ENCODE peak calls at places on chromosomes 13 and 19, in six cellular contexts. One of them, this sample, is unnamed.

GRCh38 chr13:91659583-91660415 is 261.4 kb downstream of the GPC5 start:
- DNase-seq in stomach: no peak
- DNase-seq in heart left ventricle: no peak
- DNase-seq in suprapubic skin: no peak
- DNase-seq in uterus: no peak
- DNase-seq in breast epithelium: no peak
- DNase-seq in this sample: no peak

GRCh38 chr13:110126391-110126961 is 180.5 kb downstream of the COL4A1 start:
- DNase-seq in stomach: no peak
- DNase-seq in heart left ventricle: peak; percentile 86
- DNase-seq in suprapubic skin: no peak
- DNase-seq in uterus: peak; percentile 70
- DNase-seq in breast epithelium: peak; percentile 80
- DNase-seq in this sample: peak; percentile 77

GRCh38 chr19:18650468-18651001 is 13.7 kb downstream of the KLHL26 start:
- DNase-seq in stomach: peak; percentile 45
- DNase-seq in heart left ventricle: peak; percentile 86
- DNase-seq in suprapubic skin: peak; percentile 94
- DNase-seq in uterus: peak; percentile 76
- DNase-seq in breast epithelium: no peak
- DNase-seq in this sample: peak; percentile 78

GRCh38 chr13:85575110-85575509 is 224.1 kb downstream of the SLITRK6 start:
- DNase-seq in stomach: no peak
- DNase-seq in heart left ventricle: no peak
- DNase-seq in suprapubic skin: no peak
- DNase-seq in uterus: no peak
- DNase-seq in breast epithelium: no peak
- DNase-seq in this sample: no peak

GRCh38 chr19:35862528-35862927 is 5.8 kb downstream of the KIRREL2 start:
- DNase-seq in stomach: no peak
- DNase-seq in heart left ventricle: no peak
- DNase-seq in suprapubic skin: no peak
- DNase-seq in uterus: no peak
- DNase-seq in breast epithelium: no peak
- DNase-seq in this sample: no peak

GRCh38 chr19:29672933-29673336 is 7.7 kb downstream of the PLEKHF1 start:
- DNase-seq in stomach: peak; percentile 41
- DNase-seq in heart left ventricle: peak; percentile 19
- DNase-seq in suprapubic skin: no peak
- DNase-seq in uterus: no peak
- DNase-seq in breast epithelium: no peak
- DNase-seq in this sample: peak; percentile 50

GRCh38 chr19:6064703-6065073 is 45.6 kb downstream of the RFX2 start:
- DNase-seq in stomach: no peak
- DNase-seq in heart left ventricle: no peak
- DNase-seq in suprapubic skin: no peak
- DNase-seq in uterus: no peak
- DNase-seq in breast epithelium: no peak
- DNase-seq in this sample: no peak

GRCh38 chr13:22961835-22962537 is 218.8 kb upstream of the SGCG start:
- DNase-seq in stomach: no peak
- DNase-seq in heart left ventricle: no peak
- DNase-seq in suprapubic skin: no peak
- DNase-seq in uterus: no peak
- DNase-seq in breast epithelium: no peak
- DNase-seq in this sample: no peak

GRCh38 chr13:110015253-110015652 is 228.9 kb upstream of the IRS2 start:
- DNase-seq in stomach: peak; percentile 71
- DNase-seq in heart left ventricle: no peak
- DNase-seq in suprapubic skin: no peak
- DNase-seq in uterus: no peak
- DNase-seq in breast epithelium: peak; percentile 47
- DNase-seq in this sample: peak; percentile 37

GRCh38 chr19:57123882-57124281 is 4.1 kb downstream of the USP29 start:
- DNase-seq in stomach: no peak
- DNase-seq in heart left ventricle: no peak
- DNase-seq in suprapubic skin: no peak
- DNase-seq in uterus: no peak
- DNase-seq in breast epithelium: no peak
- DNase-seq in this sample: no peak

GRCh38 chr13:39952244-39953233 is 297.1 kb downstream of the COG6 start:
- DNase-seq in stomach: no peak
- DNase-seq in heart left ventricle: no peak
- DNase-seq in suprapubic skin: no peak
- DNase-seq in uterus: peak; percentile 42
- DNase-seq in breast epithelium: no peak
- DNase-seq in this sample: no peak

GRCh38 chr19:32191921-32192320 is 153.5 kb upstream of the ZNF507 start:
- DNase-seq in stomach: no peak
- DNase-seq in heart left ventricle: no peak
- DNase-seq in suprapubic skin: no peak
- DNase-seq in uterus: no peak
- DNase-seq in breast epithelium: no peak
- DNase-seq in this sample: no peak

GRCh38 chr13:102128216-102128800 is 273.5 kb downstream of the FGF14 start:
- DNase-seq in stomach: no peak
- DNase-seq in heart left ventricle: no peak
- DNase-seq in suprapubic skin: no peak
- DNase-seq in uterus: no peak
- DNase-seq in breast epithelium: no peak
- DNase-seq in this sample: no peak

GRCh38 chr19:7328647-7329046 is 20.1 kb upstream of the ARHGEF18 start:
- DNase-seq in stomach: no peak
- DNase-seq in heart left ventricle: no peak
- DNase-seq in suprapubic skin: no peak
- DNase-seq in uterus: no peak
- DNase-seq in breast epithelium: no peak
- DNase-seq in this sample: no peak

GRCh38 chr13:76967031-76967430 is 18.7 kb downstream of the ACOD1 start:
- DNase-seq in stomach: no peak
- DNase-seq in heart left ventricle: no peak
- DNase-seq in suprapubic skin: no peak
- DNase-seq in uterus: no peak
- DNase-seq in breast epithelium: no peak
- DNase-seq in this sample: no peak

GRCh38 chr19:56637976-56638555 is 4.9 kb upstream of the SMIM17 start:
- DNase-seq in stomach: peak; percentile 28
- DNase-seq in heart left ventricle: peak; percentile 91
- DNase-seq in suprapubic skin: no peak
- DNase-seq in uterus: peak; percentile 23
- DNase-seq in breast epithelium: peak; percentile 31
- DNase-seq in this sample: no peak

GRCh38 chr19:38654478-38655079 is 7.1 kb downstream of the ACTN4 start:
- DNase-seq in stomach: no peak
- DNase-seq in heart left ventricle: no peak
- DNase-seq in suprapubic skin: no peak
- DNase-seq in uterus: peak; percentile 68
- DNase-seq in breast epithelium: no peak
- DNase-seq in this sample: no peak

GRCh38 chr13:114211446-114211845 is 23.3 kb upstream of the CDC16 start:
- DNase-seq in stomach: no peak
- DNase-seq in heart left ventricle: no peak
- DNase-seq in suprapubic skin: no peak
- DNase-seq in uterus: no peak
- DNase-seq in breast epithelium: no peak
- DNase-seq in this sample: no peak

GRCh38 chr19:4506449-4507149 is 11.7 kb downstream of the PLIN4 start:
- DNase-seq in stomach: no peak
- DNase-seq in heart left ventricle: no peak
- DNase-seq in suprapubic skin: no peak
- DNase-seq in uterus: no peak
- DNase-seq in breast epithelium: no peak
- DNase-seq in this sample: no peak

GRCh38 chr13:25148005-25148798 is 23.9 kb downstream of the AMER2 start:
- DNase-seq in stomach: no peak
- DNase-seq in heart left ventricle: no peak
- DNase-seq in suprapubic skin: no peak
- DNase-seq in uterus: no peak
- DNase-seq in breast epithelium: no peak
- DNase-seq in this sample: no peak

GRCh38 chr19:2567580-2567979 is 91.7 kb downstream of the GADD45B start:
- DNase-seq in stomach: no peak
- DNase-seq in heart left ventricle: peak; percentile 84
- DNase-seq in suprapubic skin: peak; percentile 86
- DNase-seq in uterus: no peak
- DNase-seq in breast epithelium: no peak
- DNase-seq in this sample: peak; percentile 48

GRCh38 chr13:49740870-49741269 is 49.6 kb upstream of the EBPL start:
- DNase-seq in stomach: no peak
- DNase-seq in heart left ventricle: no peak
- DNase-seq in suprapubic skin: no peak
- DNase-seq in uterus: no peak
- DNase-seq in breast epithelium: no peak
- DNase-seq in this sample: no peak

GRCh38 chr13:77431449-77431848 is 104.1 kb upstream of the SCEL start:
- DNase-seq in stomach: no peak
- DNase-seq in heart left ventricle: no peak
- DNase-seq in suprapubic skin: no peak
- DNase-seq in uterus: no peak
- DNase-seq in breast epithelium: no peak
- DNase-seq in this sample: no peak

GRCh38 chr13:73228546-73228945 is 169.7 kb downstream of the KLF5 start:
- DNase-seq in stomach: no peak
- DNase-seq in heart left ventricle: no peak
- DNase-seq in suprapubic skin: no peak
- DNase-seq in uterus: no peak
- DNase-seq in breast epithelium: no peak
- DNase-seq in this sample: no peak

GRCh38 chr19:40713939-40714338 is 2.7 kb downstream of the COQ8B start:
- DNase-seq in stomach: no peak
- DNase-seq in heart left ventricle: no peak
- DNase-seq in suprapubic skin: no peak
- DNase-seq in uterus: no peak
- DNase-seq in breast epithelium: no peak
- DNase-seq in this sample: no peak

GRCh38 chr13:104875008-104875762 is 1660.3 kb downstream of the EFNB2 start:
- DNase-seq in stomach: no peak
- DNase-seq in heart left ventricle: no peak
- DNase-seq in suprapubic skin: no peak
- DNase-seq in uterus: no peak
- DNase-seq in breast epithelium: no peak
- DNase-seq in this sample: no peak

GRCh38 chr13:100484708-100485107 is 103.9 kb downstream of the GGACT start:
- DNase-seq in stomach: no peak
- DNase-seq in heart left ventricle: no peak
- DNase-seq in suprapubic skin: no peak
- DNase-seq in uterus: no peak
- DNase-seq in breast epithelium: no peak
- DNase-seq in this sample: no peak

GRCh38 chr13:81760316-81760715 is 1419.4 kb upstream of the SPRY2 start:
- DNase-seq in stomach: no peak
- DNase-seq in heart left ventricle: no peak
- DNase-seq in suprapubic skin: no peak
- DNase-seq in uterus: no peak
- DNase-seq in breast epithelium: no peak
- DNase-seq in this sample: no peak

GRCh38 chr19:7793493-7793892 is 30.4 kb downstream of the CLEC4M start:
- DNase-seq in stomach: no peak
- DNase-seq in heart left ventricle: no peak
- DNase-seq in suprapubic skin: no peak
- DNase-seq in uterus: no peak
- DNase-seq in breast epithelium: no peak
- DNase-seq in this sample: no peak

GRCh38 chr13:46134961-46135522 is 30.2 kb upstream of the CPB2 start:
- DNase-seq in stomach: peak; percentile 47
- DNase-seq in heart left ventricle: no peak
- DNase-seq in suprapubic skin: no peak
- DNase-seq in uterus: no peak
- DNase-seq in breast epithelium: peak; percentile 64
- DNase-seq in this sample: no peak
- TF ChIP-seq POLR2A in stomach: no peak
- TF ChIP-seq POLR2A in heart left ventricle: no peak
- TF ChIP-seq POLR2A in suprapubic skin: no peak
- TF ChIP-seq POLR2A in uterus: no peak
- TF ChIP-seq POLR2A in breast epithelium: no peak
- TF ChIP-seq POLR2A in this sample: no peak

DNA sequence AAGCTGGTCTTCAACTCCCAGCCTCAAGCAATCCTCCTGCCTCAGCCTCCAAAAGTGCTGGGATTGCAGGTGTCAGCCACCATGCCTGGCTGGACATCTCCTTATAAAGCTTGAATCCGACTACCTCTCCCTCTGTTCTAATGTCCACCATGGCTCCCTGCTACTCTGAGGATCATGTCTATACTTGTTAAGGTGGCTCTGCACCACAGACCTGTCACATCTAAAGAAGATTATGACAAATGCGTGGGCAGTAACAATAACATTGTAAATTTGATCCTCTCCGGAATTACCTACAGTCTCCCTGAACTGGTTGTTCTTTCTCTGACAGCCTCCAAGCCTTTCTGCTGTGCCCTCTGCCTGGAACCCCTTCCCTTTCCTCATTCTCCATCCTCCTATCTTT is 1.8 kb downstream of the NXNL1 start:
- DNase-seq in stomach: no peak
- DNase-seq in heart left ventricle: no peak
- DNase-seq in suprapubic skin: no peak
- DNase-seq in uterus: no peak
- DNase-seq in breast epithelium: no peak
- DNase-seq in this sample: no peak
- H3K27me3 ChIP-seq in stomach: peaks cover 9% of the 10 kb centered on the region
- H3K27me3 ChIP-seq in heart left ventricle: peaks cover 54% of the 10 kb centered on the region
- H3K27me3 ChIP-seq in suprapubic skin: peaks cover 58% of the 10 kb centered on the region
- H3K27me3 ChIP-seq in uterus: peaks cover 28% of the 10 kb centered on the region
- H3K27me3 ChIP-seq in breast epithelium: peaks cover 25% of the 10 kb centered on the region
- H3K27me3 ChIP-seq in this sample: peaks cover 54% of the 10 kb centered on the region

GRCh38 chr13:44141725-44142539 is 231.7 kb upstream of the SERP2 start:
- DNase-seq in stomach: peak; percentile 99
- DNase-seq in heart left ventricle: peak; percentile 98
- DNase-seq in suprapubic skin: peak; percentile 98
- DNase-seq in uterus: peak; percentile 96
- DNase-seq in breast epithelium: peak; percentile 97
- DNase-seq in this sample: peak; percentile 96
- TF ChIP-seq POLR2A in stomach: no peak
- TF ChIP-seq POLR2A in heart left ventricle: peak; percentile 94
- TF ChIP-seq POLR2A in suprapubic skin: peak; percentile 80
- TF ChIP-seq POLR2A in uterus: peak; percentile 96
- TF ChIP-seq POLR2A in breast epithelium: peak; percentile 91
- TF ChIP-seq POLR2A in this sample: peak; percentile 94

DNA sequence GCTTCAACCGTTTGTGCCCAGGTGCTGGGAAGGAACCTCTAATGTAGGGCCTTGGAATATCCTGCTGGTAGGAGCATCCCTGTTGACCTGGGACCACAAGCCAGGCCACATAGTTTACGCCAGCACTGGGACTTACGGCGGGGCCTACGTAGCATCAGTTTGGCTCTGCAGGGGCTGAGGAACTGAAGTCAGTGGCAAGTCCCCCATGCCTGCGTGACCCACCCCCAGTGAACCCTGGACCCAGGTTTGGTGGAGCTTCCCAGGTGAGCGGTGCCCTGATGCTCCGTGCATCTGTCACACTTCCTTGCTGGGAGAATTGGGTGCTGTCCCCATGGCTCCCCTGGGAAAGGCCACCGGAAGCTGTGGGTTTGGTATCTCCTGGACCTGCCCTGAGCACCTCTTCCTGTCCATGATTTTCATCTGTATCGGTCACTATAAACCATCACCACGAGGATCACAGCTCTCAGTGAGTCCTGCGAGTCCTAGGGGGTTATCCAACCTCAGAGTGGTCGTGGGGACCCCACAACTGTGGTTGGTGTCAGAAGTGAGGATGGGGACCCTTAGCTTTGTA is 9.9 kb downstream of the SIGLEC11 start:
- DNase-seq in stomach: no peak
- DNase-seq in heart left ventricle: no peak
- DNase-seq in suprapubic skin: peak; percentile 44
- DNase-seq in uterus: no peak
- DNase-seq in breast epithelium: no peak
- DNase-seq in this sample: no peak
- H3K27me3 ChIP-seq in stomach: no peaks in the 10 kb centered on the region
- H3K27me3 ChIP-seq in heart left ventricle: peaks cover 8% of the 10 kb centered on the region
- H3K27me3 ChIP-seq in suprapubic skin: peaks cover 5% of the 10 kb centered on the region
- H3K27me3 ChIP-seq in uterus: no peaks in the 10 kb centered on the region
- H3K27me3 ChIP-seq in breast epithelium: no peaks in the 10 kb centered on the region
- H3K27me3 ChIP-seq in this sample: peaks cover 10% of the 10 kb centered on the region

This sample was measured in gastrocnemius medialis.